ENCODE peak calls at places on chromosomes 13 and 19, in six cellular contexts. T is AG09309, E is WTC11, O is GM23338, M is left ventricle myocardium inferior, F is nephron progenitor cell. L is an unnamed sample.

GRCh38 chr13:41497436-41497835 is 40.1 kb downstream of the RGCC start:
- DNase-seq in T (no peak), E (no peak), O (no peak), M (no peak), F (no peak), L (no peak)

GRCh38 chr19:58374200-58374599 is 6.6 kb downstream of the ZNF837 start:
- DNase-seq in T (no peak), E (no peak), O (no peak), M (no peak), F (no peak), L (peak)

GRCh38 chr19:7292352-7292949 is 1.8 kb downstream of the INSR start:
- DNase-seq in T (no peak), E (no peak), O (peak), M (no peak), F (no peak), L (no peak)

GRCh38 chr19:28294395-28294794 is 918.6 kb downstream of the UQCRFS1 start:
- DNase-seq in T (no peak), E (no peak), O (no peak), M (no peak), F (no peak), L (peak)

GRCh38 chr19:58395220-58395978 is at the start of gene RNF225:
- DNase-seq in T (no peak), E (peak), O (peak), M (no peak), F (no peak), L (no peak)

GRCh38 chr19:8342316-8342683 is 762 bp downstream of the KANK3 start:
- DNase-seq in T (no peak), E (no peak), O (peak), M (no peak), F (no peak), L (no peak)

GRCh38 chr19:49432141-49433073 is 7.2 kb downstream of the GFY start:
- DNase-seq in T (no peak), E (peak), O (peak), M (no peak), F (no peak), L (no peak)

GRCh38 chr13:55439450-55439849 is 1701.3 kb upstream of the PRR20A start:
- DNase-seq in T (no peak), E (no peak), O (peak), M (no peak), F (no peak), L (no peak)

GRCh38 chr13:52850396-52851152 is 2.1 kb upstream of the PCDH8 start:
- DNase-seq in T (no peak), E (peak), O (peak), M (peak), F (peak), L (peak)
- TF ChIP-seq CTCF in T (peak), E (peak), O (peak), M (no peak), F (peak), L (no peak)

GRCh38 chr13:96141032-96141431 is 51.1 kb downstream of the HS6ST3 start:
- DNase-seq in T (no peak), E (no peak), O (peak), M (no peak), F (no peak), L (peak)
- TF ChIP-seq CTCF in T (no peak), E (no peak), O (peak), M (peak), F (peak), L (peak)

DNA sequence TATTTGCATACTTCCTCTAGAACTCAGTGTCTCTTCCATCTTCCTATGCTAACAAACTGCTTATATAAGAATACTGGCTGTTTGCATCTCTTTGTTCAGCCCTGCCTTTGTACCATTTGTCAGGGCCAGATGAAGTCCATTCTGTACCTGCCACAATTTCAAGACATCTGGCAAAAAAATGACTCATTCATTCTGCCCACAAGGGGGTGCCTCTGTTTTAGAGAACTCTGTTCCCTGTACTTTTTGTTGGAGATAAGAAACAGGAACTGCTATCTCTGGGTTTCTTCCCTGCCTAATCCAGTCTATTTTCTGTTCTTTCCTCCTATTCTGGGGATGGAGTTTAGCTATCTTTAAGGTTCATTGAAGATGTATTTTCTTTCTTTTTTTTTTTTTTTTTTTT is 23.0 kb downstream of the ZNF568 start:
- DNase-seq in T (no peak), E (no peak), O (peak), M (no peak), F (no peak), L (no peak)
- TF ChIP-seq CTCF in T (no peak), E (no peak), O (peak), M (peak), F (no peak), L (no peak)

GRCh38 chr13:21022694-21023325 is 38.6 kb downstream of the LATS2 start:
- DNase-seq in T (no peak), E (peak), O (peak), M (no peak), F (peak), L (no peak)
- TF ChIP-seq CTCF in T (no peak), E (no peak), O (peak), M (no peak), F (no peak), L (no peak)

DNA sequence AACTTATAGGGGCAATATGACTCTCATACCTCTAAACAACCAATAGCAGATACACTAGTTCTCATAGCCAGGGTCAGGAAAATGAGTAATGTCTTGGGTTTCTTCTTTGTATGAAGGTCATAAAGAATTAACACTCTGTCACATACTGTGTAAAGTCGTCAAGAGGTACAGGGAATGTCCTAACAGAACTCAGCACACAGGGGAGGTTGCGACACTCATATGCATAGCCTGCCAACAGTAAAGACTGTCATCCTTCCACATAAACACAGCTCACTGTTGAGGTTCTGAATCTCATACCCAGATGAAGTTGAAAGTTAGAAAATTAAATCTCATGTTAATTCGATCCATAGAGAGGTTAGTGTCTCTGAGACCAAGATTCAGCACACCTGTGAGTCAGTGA is 34.2 kb upstream of the ZNF254 start:
- DNase-seq in T (no peak), E (no peak), O (no peak), M (no peak), F (no peak), L (peak)
- TF ChIP-seq CTCF in T (no peak), E (no peak), O (no peak), M (no peak), F (no peak), L (no peak)

DNA sequence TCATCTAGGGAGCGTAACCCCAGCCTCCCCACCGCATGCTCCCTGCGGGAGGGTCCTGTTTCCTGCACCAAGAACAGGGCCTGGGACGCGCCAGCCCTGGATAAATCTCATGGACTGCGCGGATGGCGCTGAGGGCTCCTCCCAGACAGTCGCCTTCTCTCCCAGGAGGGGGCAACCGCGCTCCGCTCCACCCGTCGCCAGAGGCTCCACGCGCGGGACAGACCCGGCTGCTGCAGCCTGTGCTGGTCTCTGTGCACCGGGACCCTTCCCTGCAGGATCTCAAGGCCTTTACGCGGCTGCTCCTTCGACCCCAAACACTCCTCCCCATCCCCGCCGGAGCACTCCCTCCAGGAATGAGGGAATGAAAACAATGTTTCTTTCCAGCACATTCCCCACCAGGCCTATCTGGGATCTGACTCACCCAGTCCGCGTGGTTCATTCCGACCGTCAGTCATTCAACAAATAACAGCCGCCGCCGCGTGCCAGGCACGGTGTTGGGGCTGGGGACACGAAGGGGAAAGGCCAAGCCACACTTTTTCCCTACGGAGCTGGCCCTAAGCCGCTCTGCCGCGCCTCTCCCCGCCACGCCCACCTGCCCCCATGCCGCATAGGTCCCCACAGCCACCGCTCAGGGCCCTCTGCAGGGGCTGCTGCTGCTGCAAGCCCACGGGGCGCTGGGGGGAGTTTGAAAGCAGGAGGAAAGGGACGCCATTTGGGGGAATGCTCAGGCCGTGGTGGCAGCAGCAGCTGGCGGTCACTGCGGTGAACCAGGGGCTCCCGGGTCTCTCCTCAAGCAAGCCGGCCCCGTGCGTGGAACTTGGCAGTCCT is 6.0 kb downstream of the PNMA8B start:
- DNase-seq in T (no peak), E (peak), O (peak), M (peak), F (peak), L (peak)
- TF ChIP-seq CTCF in T (peak), E (no peak), O (peak), M (peak), F (peak), L (peak)

DNA sequence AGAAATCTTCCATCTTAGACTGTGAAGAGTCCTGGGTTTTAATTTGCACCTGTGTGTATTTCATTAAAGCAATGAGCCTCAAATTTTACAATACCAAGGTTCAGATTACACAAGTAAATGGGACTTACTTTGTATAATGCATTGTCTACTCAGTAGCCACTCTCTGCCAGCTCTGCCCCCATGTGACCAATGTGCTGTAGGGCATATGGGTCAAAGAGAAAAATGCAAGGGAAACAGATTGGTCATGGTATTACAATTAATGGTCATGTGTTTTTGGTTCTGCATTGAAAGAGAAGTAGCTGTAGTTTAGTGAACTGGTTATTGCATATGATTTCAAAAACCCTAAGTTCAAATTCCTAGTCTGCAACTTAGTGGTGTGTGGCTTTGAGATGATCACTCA is 545.5 kb downstream of the SUCLA2 start:
- DNase-seq in T (no peak), E (peak), O (peak), M (no peak), F (no peak), L (peak)
- TF ChIP-seq CTCF in T (no peak), E (no peak), O (peak), M (no peak), F (no peak), L (peak)

GRCh38 chr13:112885782-112886268 is 83.2 kb upstream of the MCF2L start:
- DNase-seq in T (peak), E (peak), O (peak), M (peak), F (peak), L (peak)
- TF ChIP-seq CTCF in T (no peak), E (no peak), O (no peak), M (no peak), F (no peak), L (no peak)